ENCODE peak calls at places on chromosomes 4 and X, in seven cellular contexts. B is NCI-H1092, C is NB4, K is chondrocyte, R is MV-4-11, N is EH, W is aorta. L is an unnamed sample.

GRCh38 chr4:12852338-12853307 is 631.5 kb downstream of the RAB28 start:
- DNase-seq in N (peak), R (peak), K (no peak), C (peak), B (peak), W (no peak), L (no peak)

GRCh38 chrX:74788545-74789086 is 136.6 kb downstream of the NEXMIF start:
- DNase-seq in B (no peak), C (no peak), N (no peak), K (no peak), R (no peak), W (no peak), L (no peak)

GRCh38 chr4:147732516-147733193 is 767 bp downstream of the ARHGAP10 start:
- DNase-seq in R (no peak), N (peak), W (peak), K (no peak), C (no peak), B (peak), L (no peak)

GRCh38 chr4:26736621-26737020 is 124.0 kb upstream of the STIM2 start:
- DNase-seq in W (no peak), R (no peak), N (peak), B (no peak), K (no peak), C (no peak), L (no peak)

GRCh38 chrX:39897741-39898097 is 200.0 kb downstream of the BCOR start:
- DNase-seq in R (peak), K (no peak), C (peak), W (no peak), B (no peak), N (no peak), L (no peak)

GRCh38 chr4:177079327-177079726 is 230.3 kb upstream of the NEIL3 start:
- DNase-seq in B (no peak), K (no peak), C (peak), N (peak), R (no peak), W (no peak), L (no peak)

GRCh38 chrX:68490644-68491043 is 8.2 kb upstream of the YIPF6 start:
- DNase-seq in K (no peak), N (peak), B (no peak), C (peak), R (no peak), W (no peak), L (no peak)

GRCh38 chrX:41452565-41452964 is 5.4 kb downstream of the NYX start:
- DNase-seq in C (no peak), K (no peak), N (peak), B (no peak), W (no peak), R (no peak), L (no peak)

GRCh38 chrX:120120223-120120622 is 4.5 kb upstream of the RHOXF1 start:
- DNase-seq in B (no peak), W (no peak), N (peak), C (no peak), K (no peak), R (no peak), L (no peak)

GRCh38 chr4:95362906-95363578 is 185.7 kb downstream of the UNC5C start:
- DNase-seq in W (no peak), N (no peak), K (no peak), B (no peak), C (peak), R (no peak), L (no peak)

L was measured in RWPE2.